ENCODE peak calls at places on chromosomes 2 and 18, in eight cellular contexts. S is EL, O is NCI-H446 treated with DMSO at 0.1 percent for 48 hours, F is foreskin fibroblast, K is AG08395, R is non-pigmented ciliary epithelial cell, Q is astrocyte, Z is mesothelial cell of epicardium. T is an unnamed sample.

GRCh38 chr2:197677483-197677882 is 2.1 kb upstream of the RFTN2 start:
- DNase-seq in S (peak; percentile 37), O (no peak), F (peak; percentile 41), K (peak; percentile 61), R (no peak), Q (no peak), Z (no peak), T (no peak)

GRCh38 chr18:48869591-48869990 is 81.2 kb downstream of the SMAD7 start:
- DNase-seq in S (no peak), O (no peak), F (no peak), K (no peak), R (no peak), Q (no peak), Z (no peak), T (no peak)

GRCh38 chr18:57579928-57580327 is 6.6 kb downstream of the FECH start:
- DNase-seq in S (no peak), O (no peak), F (no peak), K (no peak), R (no peak), Q (no peak), Z (no peak), T (no peak)

GRCh38 chr18:74899554-74899953 is 301.9 kb downstream of the ZNF407 start:
- DNase-seq in S (no peak), O (no peak), F (no peak), K (no peak), R (no peak), Q (no peak), Z (no peak), T (no peak)

GRCh38 chr2:56040834-56041233 is 117.3 kb upstream of the EFEMP1 start:
- DNase-seq in S (no peak), O (no peak), F (no peak), K (no peak), R (no peak), Q (no peak), Z (no peak), T (no peak)

GRCh38 chr2:74291891-74292621 is 51.2 kb downstream of the SLC4A5 start:
- DNase-seq in S (no peak), O (no peak), F (no peak), K (no peak), R (no peak), Q (no peak), Z (no peak), T (no peak)

GRCh38 chr2:213766465-213766891 is 482.2 kb downstream of the SPAG16 start:
- DNase-seq in S (peak; percentile 37), O (no peak), F (no peak), K (peak; percentile 28), R (no peak), Q (no peak), Z (no peak), T (no peak)

GRCh38 chr2:96249654-96250053 is 16.1 kb downstream of the TMEM127 start:
- DNase-seq in S (peak; percentile 72), O (no peak), F (peak; percentile 94), K (peak; percentile 90), R (no peak), Q (no peak), Z (no peak), T (no peak)

GRCh38 chr2:24024018-24024417 is 14.1 kb downstream of the MFSD2B start:
- DNase-seq in S (peak; percentile 53), O (no peak), F (peak; percentile 52), K (peak; percentile 44), R (no peak), Q (peak; percentile 9), Z (no peak), T (no peak)

GRCh38 chr2:240999001-240999791 is 778 bp downstream of the SNED1 start:
- DNase-seq in S (no peak), O (no peak), F (peak; percentile 54), K (peak; percentile 34), R (no peak), Q (no peak), Z (peak; percentile 40), T (peak; percentile 73)

GRCh38 chr2:67574230-67574629 is 177.1 kb downstream of the ETAA1 start:
- DNase-seq in S (peak; percentile 70), O (no peak), F (peak; percentile 72), K (peak; percentile 77), R (no peak), Q (peak; percentile 90), Z (no peak), T (no peak)

GRCh38 chr2:112021781-112022231 is 33.3 kb upstream of the TMEM87B start:
- DNase-seq in S (peak; percentile 47), O (no peak), F (peak; percentile 53), K (no peak), R (no peak), Q (peak; percentile 70), Z (no peak), T (no peak)

GRCh38 chr2:16124881-16125613 is 184.7 kb downstream of the MYCN start:
- DNase-seq in S (no peak), O (no peak), F (no peak), K (no peak), R (no peak), Q (no peak), Z (no peak), T (no peak)

GRCh38 chr2:7449287-7449686 is 532.1 kb downstream of the RNF144A start:
- DNase-seq in S (no peak), O (no peak), F (no peak), K (no peak), R (no peak), Q (no peak), Z (no peak), T (no peak)

GRCh38 chr2:173898178-173898668 is 67.0 kb downstream of the SP3 start:
- DNase-seq in S (no peak), O (no peak), F (no peak), K (no peak), R (no peak), Q (no peak), Z (no peak), T (no peak)

GRCh38 chr18:68940754-68941153 is 142.9 kb downstream of the CCDC102B start:
- DNase-seq in S (no peak), O (no peak), F (no peak), K (no peak), R (no peak), Q (no peak), Z (no peak), T (no peak)

GRCh38 chr2:184564092-184564491 is 34.2 kb upstream of the ZNF804A start:
- DNase-seq in S (no peak), O (no peak), F (no peak), K (no peak), R (no peak), Q (no peak), Z (no peak), T (no peak)

GRCh38 chr18:57210101-57210661 is 63.3 kb downstream of the BOD1L2 start:
- DNase-seq in S (peak; percentile 83), O (peak; percentile 41), F (peak; percentile 80), K (peak; percentile 89), R (peak; percentile 38), Q (peak; percentile 63), Z (peak; percentile 59), T (no peak)